ENCODE peak calls at places on chromosomes 4 and X, in five cellular contexts. C is tibial nerve, P is ovary, X is neural progenitor cell, L is lower lobe of right lung. M is an unnamed sample.

GRCh38 chrX:15468036-15468435 is 25.1 kb downstream of the PIR start:
- DNase-seq in C (peak; percentile 58), X (peak; percentile 50), L (no peak), P (peak; percentile 34), M (peak; percentile 20)

GRCh38 chr4:157514711-157515110 is 294.2 kb downstream of the GRIA2 start:
- DNase-seq in P (no peak), C (no peak), L (no peak), X (peak; percentile 36), M (no peak)

GRCh38 chr4:152352215-152352614 is 183.7 kb downstream of the FBXW7 start:
- DNase-seq in X (no peak), L (no peak), C (no peak), P (no peak), M (no peak)

GRCh38 chr4:24089831-24090531 is 200.1 kb upstream of the PPARGC1A start:
- DNase-seq in X (no peak), C (no peak), P (no peak), L (no peak), M (peak; percentile 25)

GRCh38 chr4:23269583-23269982 is 576.8 kb downstream of the GBA3 start:
- DNase-seq in C (no peak), L (no peak), X (no peak), P (no peak), M (no peak)

GRCh38 chrX:22126311-22126710 is 94.2 kb downstream of the PHEX start:
- DNase-seq in L (no peak), C (no peak), X (no peak), P (no peak), M (no peak)

GRCh38 chr4:29805245-29805644 is 914.9 kb upstream of the PCDH7 start:
- DNase-seq in L (no peak), P (no peak), C (no peak), X (peak; percentile 57), M (no peak)

GRCh38 chr4:680931-681645 is 6.7 kb downstream of the MYL5 start:
- DNase-seq in P (peak; percentile 45), C (no peak), L (peak; percentile 81), X (peak; percentile 80), M (no peak)

GRCh38 chr4:43348591-43348990 is 456.1 kb downstream of the GRXCR1 start:
- DNase-seq in C (no peak), L (no peak), X (no peak), P (no peak), M (no peak)

GRCh38 chrX:87374324-87374723 is 143.3 kb upstream of the KLHL4 start:
- DNase-seq in X (no peak), L (no peak), C (no peak), P (no peak), M (no peak)

GRCh38 chr4:6956434-6957147 is 47.0 kb downstream of the TBC1D14 start:
- DNase-seq in L (no peak), C (no peak), X (no peak), P (no peak), M (no peak)

DNA sequence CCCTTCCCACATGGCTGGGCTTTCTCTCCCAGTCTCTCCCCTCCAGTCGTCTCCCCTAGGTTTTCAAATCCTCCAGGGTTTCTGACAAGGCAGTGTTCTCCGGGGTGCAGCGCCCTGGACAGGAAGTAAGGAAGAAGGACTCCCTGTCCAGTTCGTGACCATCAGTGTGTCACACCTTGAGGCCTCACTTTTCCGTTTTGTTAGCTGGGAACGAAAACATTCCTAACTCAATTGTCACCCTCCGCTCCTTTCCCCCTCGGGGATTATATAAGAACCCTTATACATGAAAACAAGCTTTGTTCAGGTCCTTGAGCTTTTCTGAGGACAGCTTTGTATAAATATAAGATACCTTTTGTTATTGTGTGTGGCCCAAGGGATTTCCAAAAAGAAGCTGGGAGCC is 92.1 kb downstream of the KDR start:
- DNase-seq in X (no peak), C (no peak), L (no peak), P (no peak), M (peak; percentile 41)
- H3K27ac ChIP-seq in X (no peak overlapping the region), C (no peak overlapping the region), L (no peak overlapping the region), P (no peak overlapping the region), M (no peak overlapping the region)

GRCh38 chr4:2067446-2068197 is 8.5 kb downstream of the NAT8L start:
- DNase-seq in L (peak; percentile 39), C (no peak), P (no peak), X (no peak), M (no peak)
- H3K27ac ChIP-seq in L (no peak overlapping the region), C (no peak overlapping the region), P (no peak overlapping the region), X (no peak overlapping the region), M (no peak overlapping the region)

GRCh38 chr4:85715996-85716737 is 241.2 kb downstream of the ARHGAP24 start:
- DNase-seq in C (no peak), L (no peak), P (no peak), X (no peak), M (no peak)
- H3K27ac ChIP-seq in C (no peak overlapping the region), L (no peak overlapping the region), P (no peak overlapping the region), X (no peak overlapping the region), M (no peak overlapping the region)

GRCh38 chrX:106730385-106730784 is 3.9 kb downstream of the RNF128 start:
- DNase-seq in P (no peak), X (no peak), L (no peak), C (no peak), M (no peak)
- H3K27ac ChIP-seq in P (no peak overlapping the region), X (no peak overlapping the region), L (no peak overlapping the region), C (no peak overlapping the region), M (no peak overlapping the region)

GRCh38 chr4:87420431-87420830 is 1.9 kb upstream of the NUDT9 start:
- DNase-seq in C (no peak), L (no peak), X (no peak), P (no peak), M (no peak)

GRCh38 chr4:87425711-87426110 is 3.3 kb downstream of the NUDT9 start:
- DNase-seq in X (no peak), P (no peak), L (no peak), C (no peak), M (no peak)

GRCh38 chr4:87422104-87423052 is at the start of gene NUDT9:
- DNase-seq in L (peak; percentile 98), X (peak; percentile 95), P (peak; percentile 96), C (peak; percentile 97), M (peak; percentile 98)

GRCh38 chr4:87426865-87427517 is 4.6 kb downstream of the NUDT9 start:
- DNase-seq in X (no peak), L (no peak), P (no peak), C (no peak), M (no peak)

DNA sequence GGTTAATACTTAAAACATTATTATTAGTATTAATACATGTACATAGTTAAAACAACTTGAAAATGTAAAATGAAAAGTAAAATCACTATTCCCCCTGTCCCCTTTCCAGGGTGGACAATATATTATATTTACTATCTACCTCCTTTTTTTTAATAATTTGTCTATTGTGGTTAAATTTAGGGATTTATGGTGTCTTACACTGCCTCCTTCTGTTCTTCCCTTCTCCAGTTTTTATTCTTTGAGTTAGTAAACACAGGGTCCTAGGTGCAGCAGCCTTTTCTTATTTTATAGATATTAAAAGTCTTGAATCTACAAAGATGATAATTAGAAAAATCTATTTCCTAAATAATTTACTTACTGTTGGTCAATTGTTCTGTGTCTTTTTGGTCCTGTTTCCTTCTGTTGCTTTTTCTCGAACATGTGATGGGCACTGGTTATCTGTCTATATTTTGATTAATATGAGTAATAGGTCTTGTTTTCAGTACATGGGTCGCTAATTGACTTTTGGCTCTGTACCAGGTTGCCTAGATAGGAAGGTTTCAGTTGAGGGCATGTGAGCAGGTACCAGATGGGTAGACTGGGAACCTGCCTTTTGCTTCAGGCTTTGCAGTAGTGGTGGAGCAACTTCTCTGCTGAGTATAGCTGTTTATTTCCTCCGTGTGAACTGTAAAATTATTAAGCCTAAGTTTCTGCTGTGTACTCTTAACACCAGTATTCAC is 1.1 kb downstream of the NUDT9 start:
- DNase-seq in X (no peak), P (no peak), C (no peak), L (no peak), M (no peak)
- H3K27ac ChIP-seq in X (no peak overlapping the region), P (no peak overlapping the region), C (peak overlapping the region; percentile 94), L (peak overlapping the region; percentile 90), M (peak overlapping the region; percentile 86)

GRCh38 chr4:128635141-128635911 is 174.2 kb upstream of the JADE1 start:
- DNase-seq in C (no peak), X (peak; percentile 46), P (no peak), L (peak; percentile 85), M (no peak)
- H3K27ac ChIP-seq in C (no peak overlapping the region), X (peak overlapping the region; percentile 52), P (no peak overlapping the region), L (peak overlapping the region; percentile 39), M (no peak overlapping the region)

DNA sequence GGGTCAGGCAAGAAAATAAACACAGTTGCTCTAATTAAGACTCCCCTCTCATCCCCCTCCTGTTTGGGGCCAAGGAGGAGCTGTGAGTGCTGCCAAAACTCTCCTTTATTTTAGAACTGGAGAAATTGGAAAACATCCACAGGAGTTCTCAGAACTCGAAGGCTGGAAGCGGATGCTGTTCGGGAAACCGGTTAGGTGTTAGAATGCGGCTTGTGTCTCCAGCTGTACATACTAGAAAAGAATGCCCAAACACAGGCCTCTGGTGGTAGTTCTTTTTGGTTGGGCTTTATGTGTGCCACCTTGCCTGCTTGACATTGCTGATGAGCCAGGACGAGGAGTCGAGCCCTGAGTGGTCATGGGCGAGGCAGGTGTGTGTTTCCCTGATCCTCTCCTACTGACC is 118.2 kb downstream of the GPR143 start:
- DNase-seq in X (no peak), C (no peak), P (no peak), L (no peak), M (no peak)
- H3K27ac ChIP-seq in X (no peak overlapping the region), C (no peak overlapping the region), P (no peak overlapping the region), L (no peak overlapping the region), M (no peak overlapping the region)

GRCh38 chrX:123320622-123321021 is 136.5 kb downstream of the GRIA3 start:
- DNase-seq in C (no peak), L (no peak), X (no peak), P (no peak), M (no peak)
- H3K27ac ChIP-seq in C (no peak overlapping the region), L (no peak overlapping the region), X (no peak overlapping the region), P (no peak overlapping the region), M (no peak overlapping the region)

GRCh38 chr4:165654556-165654955 is 218.5 kb upstream of the TLL1 start:
- DNase-seq in X (no peak), C (no peak), P (no peak), L (no peak), M (no peak)
- H3K27ac ChIP-seq in X (no peak overlapping the region), C (no peak overlapping the region), P (no peak overlapping the region), L (no peak overlapping the region), M (no peak overlapping the region)